ENCODE peak calls at places on chromosomes 12 and 14, in six cellular contexts. One of them, this sample, is unnamed.

GRCh38 chr12:65430571-65431306 is 152.3 kb downstream of the MSRB3 start:
- DNase-seq in HepG2: peak; percentile 10
- DNase-seq in H1: no peak
- DNase-seq in K562: no peak
- DNase-seq in HCT116: peak; percentile 88
- DNase-seq in GM12878: no peak
- DNase-seq in this sample: no peak

GRCh38 chr14:24839617-24840203 is 205.7 kb upstream of the GZMB start:
- DNase-seq in HepG2: peak; percentile 99
- DNase-seq in HCT116: no peak
- DNase-seq in K562: no peak
- DNase-seq in H1: no peak
- DNase-seq in GM12878: no peak
- DNase-seq in this sample: no peak

GRCh38 chr12:95118788-95119179 is 45.4 kb upstream of the NR2C1 start:
- DNase-seq in K562: no peak
- DNase-seq in HepG2: no peak
- DNase-seq in GM12878: no peak
- DNase-seq in HCT116: no peak
- DNase-seq in H1: no peak
- DNase-seq in this sample: no peak

GRCh38 chr12:51759175-51759574 is 89.3 kb downstream of the FIGNL2 start:
- DNase-seq in GM12878: no peak
- DNase-seq in HCT116: no peak
- DNase-seq in HepG2: no peak
- DNase-seq in H1: no peak
- DNase-seq in K562: no peak
- DNase-seq in this sample: no peak

GRCh38 chr12:12996235-12996634 is 3.8 kb downstream of the HEBP1 start:
- DNase-seq in HepG2: no peak
- DNase-seq in GM12878: no peak
- DNase-seq in K562: no peak
- DNase-seq in HCT116: no peak
- DNase-seq in H1: no peak
- DNase-seq in this sample: no peak

GRCh38 chr14:61218157-61218556 is 63.0 kb downstream of the TMEM30B start:
- DNase-seq in GM12878: no peak
- DNase-seq in HCT116: no peak
- DNase-seq in HepG2: no peak
- DNase-seq in H1: no peak
- DNase-seq in K562: no peak
- DNase-seq in this sample: no peak

GRCh38 chr12:59357811-59358210 is 238.0 kb upstream of the SLC16A7 start:
- DNase-seq in HepG2: no peak
- DNase-seq in GM12878: no peak
- DNase-seq in H1: no peak
- DNase-seq in K562: no peak
- DNase-seq in HCT116: no peak
- DNase-seq in this sample: no peak

GRCh38 chr14:28488658-28489057 is 277.9 kb upstream of the FOXG1 start:
- DNase-seq in HCT116: no peak
- DNase-seq in H1: no peak
- DNase-seq in HepG2: no peak
- DNase-seq in GM12878: no peak
- DNase-seq in K562: no peak
- DNase-seq in this sample: no peak

GRCh38 chr14:92105845-92106094 is 612 bp downstream of the ATXN3 start:
- DNase-seq in H1: no peak
- DNase-seq in HepG2: peak; percentile 5
- DNase-seq in GM12878: no peak
- DNase-seq in K562: peak; percentile 7
- DNase-seq in HCT116: no peak
- DNase-seq in this sample: no peak

GRCh38 chr14:56608682-56609081 is 29.1 kb downstream of the TMEM260 start:
- DNase-seq in K562: no peak
- DNase-seq in HepG2: no peak
- DNase-seq in HCT116: peak; percentile 19
- DNase-seq in H1: no peak
- DNase-seq in GM12878: no peak
- DNase-seq in this sample: no peak

GRCh38 chr12:40439771-40440492 is 215.1 kb downstream of the LRRK2 start:
- DNase-seq in H1: no peak
- DNase-seq in GM12878: no peak
- DNase-seq in K562: no peak
- DNase-seq in HepG2: no peak
- DNase-seq in HCT116: no peak
- DNase-seq in this sample: no peak

GRCh38 chr12:82040987-82041743 is 282.0 kb upstream of the PPFIA2 start:
- DNase-seq in GM12878: no peak
- DNase-seq in HCT116: no peak
- DNase-seq in H1: no peak
- DNase-seq in K562: no peak
- DNase-seq in HepG2: no peak
- DNase-seq in this sample: no peak

GRCh38 chr12:80356092-80356491 is 87.9 kb upstream of the PTPRQ start:
- DNase-seq in HCT116: no peak
- DNase-seq in K562: no peak
- DNase-seq in GM12878: no peak
- DNase-seq in HepG2: no peak
- DNase-seq in H1: no peak
- DNase-seq in this sample: no peak

GRCh38 chr14:57389646-57390036 is 745 bp upstream of the NAA30 start:
- DNase-seq in H1: no peak
- DNase-seq in K562: no peak
- DNase-seq in HepG2: no peak
- DNase-seq in HCT116: no peak
- DNase-seq in GM12878: peak; percentile 13
- DNase-seq in this sample: no peak

GRCh38 chr14:83463500-83464098 is 1929.9 kb upstream of the SEL1L start:
- DNase-seq in H1: peak; percentile 5
- DNase-seq in HepG2: peak; percentile 12
- DNase-seq in GM12878: no peak
- DNase-seq in HCT116: no peak
- DNase-seq in K562: peak; percentile 10
- DNase-seq in this sample: peak; percentile 42

GRCh38 chr12:93833946-93834345 is 156.8 kb downstream of the CRADD start:
- DNase-seq in HepG2: no peak
- DNase-seq in K562: no peak
- DNase-seq in H1: no peak
- DNase-seq in HCT116: no peak
- DNase-seq in GM12878: no peak
- DNase-seq in this sample: no peak

GRCh38 chr14:74979442-74980397 is 23.0 kb upstream of the EIF2B2 start:
- DNase-seq in HCT116: no peak
- DNase-seq in HepG2: no peak
- DNase-seq in GM12878: no peak
- DNase-seq in K562: no peak
- DNase-seq in H1: no peak
- DNase-seq in this sample: no peak

GRCh38 chr12:48351022-48351708 is 446 bp upstream of the ZNF641 start:
- DNase-seq in GM12878: no peak
- DNase-seq in H1: no peak
- DNase-seq in HepG2: peak; percentile 47
- DNase-seq in HCT116: peak; percentile 40
- DNase-seq in K562: no peak
- DNase-seq in this sample: peak; percentile 23

GRCh38 chr14:93045211-93045674 is 70.5 kb downstream of the ITPK1 start:
- DNase-seq in HCT116: no peak
- DNase-seq in GM12878: no peak
- DNase-seq in K562: no peak
- DNase-seq in H1: no peak
- DNase-seq in HepG2: peak; percentile 65
- DNase-seq in this sample: peak; percentile 75

GRCh38 chr12:571795-572531 is 91.3 kb downstream of the NINJ2 start:
- DNase-seq in H1: no peak
- DNase-seq in GM12878: no peak
- DNase-seq in HepG2: peak; percentile 29
- DNase-seq in HCT116: peak; percentile 19
- DNase-seq in K562: no peak
- DNase-seq in this sample: no peak

GRCh38 chr12:46522141-46522540 is 149.6 kb upstream of the SLC38A2 start:
- DNase-seq in K562: no peak
- DNase-seq in GM12878: no peak
- DNase-seq in H1: no peak
- DNase-seq in HCT116: no peak
- DNase-seq in HepG2: no peak
- DNase-seq in this sample: no peak

GRCh38 chr14:68939893-68940613 is 39.0 kb downstream of the ACTN1 start:
- DNase-seq in GM12878: no peak
- DNase-seq in H1: no peak
- DNase-seq in HepG2: peak; percentile 78
- DNase-seq in K562: no peak
- DNase-seq in HCT116: no peak
- DNase-seq in this sample: no peak

GRCh38 chr12:65825573-65826512 is 1.6 kb downstream of the HMGA2 start:
- DNase-seq in GM12878: no peak
- DNase-seq in H1: no peak
- DNase-seq in HCT116: no peak
- DNase-seq in HepG2: no peak
- DNase-seq in K562: no peak
- DNase-seq in this sample: no peak

GRCh38 chr14:24861083-24861630 is 188.8 kb downstream of the STXBP6 start:
- DNase-seq in K562: no peak
- DNase-seq in H1: no peak
- DNase-seq in HepG2: peak; percentile 43
- DNase-seq in HCT116: no peak
- DNase-seq in GM12878: no peak
- DNase-seq in this sample: no peak

GRCh38 chr14:43116341-43116740 is 1390.7 kb downstream of the FSCB start:
- DNase-seq in GM12878: no peak
- DNase-seq in HCT116: no peak
- DNase-seq in K562: no peak
- DNase-seq in HepG2: no peak
- DNase-seq in H1: no peak
- DNase-seq in this sample: no peak

GRCh38 chr12:104201238-104202001 is 14.2 kb upstream of the TXNRD1 start:
- DNase-seq in HepG2: peak; percentile 55
- DNase-seq in HCT116: peak; percentile 60
- DNase-seq in H1: no peak
- DNase-seq in K562: peak; percentile 63
- DNase-seq in GM12878: peak; percentile 35
- DNase-seq in this sample: peak; percentile 72

GRCh38 chr12:51388066-51388799 is 3.0 kb downstream of the GALNT6 start:
- DNase-seq in K562: peak; percentile 60
- DNase-seq in GM12878: no peak
- DNase-seq in HCT116: no peak
- DNase-seq in H1: no peak
- DNase-seq in HepG2: no peak
- DNase-seq in this sample: peak; percentile 57

GRCh38 chr12:114963846-114964245 is 279.9 kb upstream of the TBX3 start:
- DNase-seq in HepG2: no peak
- DNase-seq in GM12878: no peak
- DNase-seq in K562: no peak
- DNase-seq in H1: no peak
- DNase-seq in HCT116: no peak
- DNase-seq in this sample: no peak

GRCh38 chr12:122871851-122872785 is 23.8 kb downstream of the VPS37B start:
- DNase-seq in HCT116: no peak
- DNase-seq in H1: peak; percentile 96
- DNase-seq in GM12878: peak; percentile 52
- DNase-seq in HepG2: no peak
- DNase-seq in K562: no peak
- DNase-seq in this sample: peak; percentile 100

GRCh38 chr12:122869207-122869973 is 26.5 kb downstream of the VPS37B start:
- DNase-seq in HCT116: no peak
- DNase-seq in HepG2: no peak
- DNase-seq in K562: no peak
- DNase-seq in H1: no peak
- DNase-seq in GM12878: no peak
- DNase-seq in this sample: no peak

GRCh38 chr12:122868471-122869177 is 27.3 kb downstream of the VPS37B start:
- DNase-seq in H1: no peak
- DNase-seq in GM12878: no peak
- DNase-seq in HepG2: no peak
- DNase-seq in HCT116: no peak
- DNase-seq in K562: no peak
- DNase-seq in this sample: no peak

GRCh38 chr12:122870867-122871664 is 24.9 kb downstream of the VPS37B start:
- DNase-seq in K562: no peak
- DNase-seq in H1: no peak
- DNase-seq in GM12878: no peak
- DNase-seq in HepG2: no peak
- DNase-seq in HCT116: no peak
- DNase-seq in this sample: no peak

DNA sequence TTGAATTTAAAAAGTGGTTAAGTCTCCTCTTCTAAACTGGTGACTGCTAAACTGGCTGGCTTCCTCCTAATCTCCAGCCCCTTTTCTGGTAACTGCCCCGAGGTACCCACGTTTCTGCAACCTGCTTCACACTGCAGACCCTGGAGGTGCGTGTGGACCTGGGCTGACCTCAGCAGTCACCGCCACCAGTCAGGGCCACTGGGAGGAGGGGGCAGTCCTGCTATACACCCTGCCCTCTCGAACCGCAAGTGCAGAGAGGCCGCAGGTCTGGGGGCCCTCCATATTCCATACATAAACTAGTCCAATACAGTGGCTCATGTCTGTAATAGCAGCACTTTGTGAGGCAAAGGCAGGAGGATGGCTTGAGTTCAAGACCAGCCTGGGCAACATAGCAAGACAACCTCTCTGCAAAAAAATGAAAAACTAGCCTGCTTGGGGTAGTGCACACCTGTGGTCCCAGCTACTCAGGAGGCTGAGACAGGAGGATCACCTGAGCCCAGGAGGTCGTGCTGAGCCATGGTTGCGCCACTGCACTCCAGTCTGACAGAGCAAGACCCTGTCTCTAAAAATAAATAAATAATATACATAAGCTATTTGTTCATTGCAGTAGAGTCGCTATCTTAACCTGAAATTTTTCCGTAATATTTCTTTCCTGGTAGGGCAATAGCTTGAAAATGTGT is 25.6 kb downstream of the VPS37B start:
- DNase-seq in GM12878: no peak
- DNase-seq in HepG2: no peak
- DNase-seq in H1: no peak
- DNase-seq in HCT116: no peak
- DNase-seq in K562: no peak
- DNase-seq in this sample: no peak
- H3K4me1 ChIP-seq in GM12878: peaks cover 29% of the 10 kb centered on the region
- H3K4me1 ChIP-seq in HepG2: peaks cover 30% of the 10 kb centered on the region
- H3K4me1 ChIP-seq in H1: peaks cover 5% of the 10 kb centered on the region
- H3K4me1 ChIP-seq in HCT116: peaks cover 2% of the 10 kb centered on the region
- H3K4me1 ChIP-seq in K562: peaks cover 37% of the 10 kb centered on the region
- H3K4me1 ChIP-seq in this sample: peaks cover 24% of the 10 kb centered on the region

GRCh38 chr12:2532647-2533435 is 261.9 kb upstream of the FKBP4 start:
- DNase-seq in GM12878: no peak
- DNase-seq in K562: no peak
- DNase-seq in HCT116: no peak
- DNase-seq in H1: no peak
- DNase-seq in HepG2: no peak
- DNase-seq in this sample: no peak
- TF ChIP-seq ZNF274 in GM12878: no peak
- TF ChIP-seq ZNF274 in K562: no peak
- TF ChIP-seq ZNF274 in HCT116: no peak
- TF ChIP-seq ZNF274 in H1: no peak
- TF ChIP-seq ZNF274 in HepG2: no peak
- TF ChIP-seq ZNF274 in this sample: no peak

GRCh38 chr12:110576504-110576903 is 6.6 kb downstream of the PPTC7 start:
- DNase-seq in HepG2: no peak
- DNase-seq in GM12878: no peak
- DNase-seq in H1: no peak
- DNase-seq in K562: no peak
- DNase-seq in HCT116: no peak
- DNase-seq in this sample: no peak
- H3K4me1 ChIP-seq in HepG2: peaks cover 75% of the 10 kb centered on the region
- H3K4me1 ChIP-seq in GM12878: peaks cover 12% of the 10 kb centered on the region
- H3K4me1 ChIP-seq in H1: peaks cover 8% of the 10 kb centered on the region
- H3K4me1 ChIP-seq in K562: peaks cover 18% of the 10 kb centered on the region
- H3K4me1 ChIP-seq in HCT116: peaks cover 67% of the 10 kb centered on the region
- H3K4me1 ChIP-seq in this sample: peaks cover 2% of the 10 kb centered on the region

GRCh38 chr14:101960225-101960624 is 4.1 kb upstream of the DYNC1H1 start:
- DNase-seq in GM12878: no peak
- DNase-seq in HCT116: no peak
- DNase-seq in K562: peak; percentile 30
- DNase-seq in H1: no peak
- DNase-seq in HepG2: peak; percentile 40
- DNase-seq in this sample: no peak
- TF ChIP-seq ZNF274 in GM12878: no peak
- TF ChIP-seq ZNF274 in HCT116: no peak
- TF ChIP-seq ZNF274 in K562: no peak
- TF ChIP-seq ZNF274 in H1: no peak
- TF ChIP-seq ZNF274 in HepG2: no peak
- TF ChIP-seq ZNF274 in this sample: no peak